ENCODE peak calls at places on chromosome 6, in eight cellular contexts. Q, T, U, A, L, W, N and O are unnamed samples.

GRCh38 chr6:111114484-111114883 is 27.2 kb downstream of the SLC16A10 start:
- DNase-seq in Q (no peak), T (no peak), U (no peak), A (no peak), L (peak; percentile 11), W (no peak), N (no peak), O (no peak)

GRCh38 chr6:121549741-121550140 is 114.3 kb downstream of the GJA1 start:
- DNase-seq in Q (peak; percentile 79), T (no peak), U (peak; percentile 88), A (no peak), L (peak; percentile 93), W (no peak), N (no peak), O (no peak)

GRCh38 chr6:6825986-6826901 is 237.7 kb downstream of the LY86 start:
- DNase-seq in Q (no peak), T (peak; percentile 88), U (no peak), A (peak; percentile 78), L (no peak), W (no peak), N (peak; percentile 54), O (peak; percentile 78)

GRCh38 chr6:31558631-31559500 is 11.5 kb downstream of the NFKBIL1 start:
- DNase-seq in Q (no peak), T (no peak), U (no peak), A (peak; percentile 71), L (peak; percentile 58), W (no peak), N (peak; percentile 72), O (no peak)

GRCh38 chr6:137978252-137978896 is 111.3 kb downstream of the TNFAIP3 start:
- DNase-seq in Q (peak; percentile 54), T (no peak), U (no peak), A (no peak), L (peak; percentile 55), W (peak; percentile 75), N (no peak), O (no peak)

GRCh38 chr6:45970326-45970725 is 45.3 kb downstream of the CLIC5 start:
- DNase-seq in Q (no peak), T (no peak), U (no peak), A (no peak), L (no peak), W (no peak), N (peak; percentile 13), O (no peak)

GRCh38 chr6:27280540-27281000 is 31.5 kb downstream of the POM121L2 start:
- DNase-seq in Q (peak; percentile 47), T (no peak), U (peak; percentile 30), A (no peak), L (peak; percentile 51), W (peak; percentile 28), N (no peak), O (no peak)

GRCh38 chr6:47246556-47246955 is 63.1 kb downstream of the TNFRSF21 start:
- DNase-seq in Q (no peak), T (no peak), U (no peak), A (no peak), L (no peak), W (no peak), N (no peak), O (no peak)

GRCh38 chr6:150987855-150988484 is 122.5 kb downstream of the MTHFD1L start:
- DNase-seq in Q (no peak), T (no peak), U (no peak), A (no peak), L (no peak), W (no peak), N (no peak), O (no peak)